ENCODE peak calls at places on chromosomes 5 and 9, in nine cellular contexts. F is brain microvascular endothelial cell, A is neural progenitor cell, O is dorsolateral prefrontal cortex, G is PC-9, D is H9, C is RWPE1, H is right lobe of liver, S is endodermal cell. X is an unnamed sample.

GRCh38 chr9:116860509-116861120 is 173.5 kb downstream of the TRIM32 start:
- DNase-seq in F (peak), A (peak), C (peak), S (peak), H (peak), O (peak), D (peak), G (peak), X (peak)

GRCh38 chr9:38358390-38359296 is 33.9 kb upstream of the ALDH1B1 start:
- DNase-seq in F (no peak), S (no peak), D (no peak), G (no peak), C (no peak), O (no peak), H (peak), A (no peak), X (no peak)

GRCh38 chr9:6931913-6932312 is 174.1 kb downstream of the KDM4C start:
- DNase-seq in S (no peak), O (no peak), A (no peak), D (no peak), H (no peak), C (peak), F (peak), G (peak), X (no peak)

GRCh38 chr9:82404484-82405280 is 416.1 kb downstream of the SPATA31D1 start:
- DNase-seq in O (no peak), H (no peak), A (no peak), S (no peak), C (no peak), G (no peak), F (no peak), D (no peak), X (no peak)

GRCh38 chr5:22242532-22242931 is 610.6 kb downstream of the CDH12 start:
- DNase-seq in C (peak), D (peak), A (peak), F (no peak), O (no peak), G (no peak), H (no peak), S (peak), X (no peak)

GRCh38 chr5:107296572-107296971 is 374.2 kb downstream of the EFNA5 start:
- DNase-seq in G (no peak), D (no peak), A (no peak), C (no peak), H (no peak), O (no peak), F (no peak), S (no peak), X (no peak)

GRCh38 chr5:138579517-138579863 is 4.3 kb upstream of the HSPA9 start:
- DNase-seq in A (no peak), G (no peak), F (no peak), D (no peak), H (no peak), O (no peak), S (no peak), C (no peak), X (no peak)

GRCh38 chr5:41452506-41452905 is 57.9 kb downstream of the PLCXD3 start:
- DNase-seq in S (no peak), D (no peak), F (no peak), C (no peak), G (no peak), H (no peak), A (no peak), O (no peak), X (no peak)

GRCh38 chr9:81829201-81829882 is 98.9 kb upstream of the SPATA31D4 start:
- DNase-seq in C (no peak), A (no peak), H (no peak), S (peak), D (no peak), O (no peak), G (no peak), F (no peak), X (no peak)

GRCh38 chr9:91379461-91379860 is 17.7 kb upstream of the AUH start:
- DNase-seq in O (no peak), F (no peak), H (no peak), S (no peak), A (no peak), C (no peak), G (no peak), D (no peak), X (no peak)

GRCh38 chr5:180154821-180155220 is 54.2 kb downstream of the RASGEF1C start:
- DNase-seq in D (no peak), A (no peak), S (no peak), H (no peak), F (no peak), G (no peak), C (no peak), O (no peak), X (no peak)

GRCh38 chr9:126155756-126156664 is 170.6 kb upstream of the MVB12B start:
- DNase-seq in C (no peak), D (no peak), A (no peak), G (no peak), F (no peak), H (peak), S (no peak), O (no peak), X (no peak)

GRCh38 chr5:142118421-142118686 is 9.8 kb downstream of the NDFIP1 start:
- DNase-seq in A (no peak), S (no peak), D (no peak), O (no peak), C (no peak), H (no peak), F (no peak), G (no peak), X (no peak)

GRCh38 chr5:61758711-61759110 is 426.7 kb downstream of the ZSWIM6 start:
- DNase-seq in D (no peak), C (no peak), O (no peak), H (no peak), S (no peak), A (no peak), G (no peak), F (no peak), X (no peak)

GRCh38 chr5:67030289-67031069 is 166.1 kb downstream of the CD180 start:
- DNase-seq in H (no peak), D (no peak), G (no peak), A (no peak), O (no peak), F (no peak), C (no peak), S (no peak), X (no peak)

GRCh38 chr5:27639005-27639612 is 600.7 kb upstream of the CDH9 start:
- DNase-seq in F (no peak), O (no peak), D (peak), C (no peak), G (no peak), S (peak), H (no peak), A (no peak), X (no peak)

GRCh38 chr9:98726735-98727134 is 18.0 kb upstream of the GABBR2 start:
- DNase-seq in H (no peak), G (no peak), C (no peak), A (no peak), S (no peak), D (no peak), F (peak), O (no peak), X (peak)

GRCh38 chr5:35736280-35736679 is 118.6 kb downstream of the SPEF2 start:
- DNase-seq in S (no peak), G (no peak), H (no peak), F (no peak), C (no peak), A (no peak), D (no peak), O (no peak), X (no peak)

GRCh38 chr9:136078498-136079011 is 16.5 kb downstream of the NACC2 start:
- DNase-seq in C (no peak), F (no peak), S (no peak), H (no peak), O (no peak), A (peak), D (peak), G (no peak), X (no peak)

GRCh38 chr5:42872865-42873264 is 61.2 kb upstream of the SELENOP start:
- DNase-seq in D (no peak), A (no peak), S (no peak), F (no peak), C (no peak), G (no peak), H (no peak), O (no peak), X (no peak)

GRCh38 chr5:42875211-42875610 is 63.5 kb upstream of the SELENOP start:
- DNase-seq in H (no peak), S (no peak), A (no peak), D (no peak), O (no peak), C (no peak), F (no peak), G (no peak), X (no peak)

GRCh38 chr5:42876375-42876844 is 64.7 kb upstream of the SELENOP start:
- DNase-seq in C (no peak), O (no peak), S (no peak), A (no peak), D (no peak), F (no peak), G (no peak), H (no peak), X (no peak)

GRCh38 chr5:42875785-42876374 is 64.2 kb upstream of the SELENOP start:
- DNase-seq in C (no peak), H (no peak), O (no peak), G (no peak), A (no peak), S (no peak), F (no peak), D (no peak), X (no peak)

GRCh38 chr5:42874621-42875198 is 63.0 kb upstream of the SELENOP start:
- DNase-seq in H (peak), S (no peak), O (no peak), F (no peak), A (no peak), G (no peak), C (no peak), D (no peak), X (no peak)
- H3K27ac ChIP-seq in H (peak), S (no peak), O (no peak), F (no peak), A (no peak), G (no peak), C (no peak), D (no peak), X (no peak)

GRCh38 chr5:29697786-29698414 is 1495.6 kb upstream of the CDH6 start:
- DNase-seq in O (no peak), S (peak), D (peak), G (no peak), C (peak), A (peak), F (no peak), H (no peak), X (no peak)
- TF ChIP-seq CTCF in O (no peak), S (peak), D (peak), G (peak), C (no peak), A (peak), F (no peak), H (peak), X (no peak)

DNA sequence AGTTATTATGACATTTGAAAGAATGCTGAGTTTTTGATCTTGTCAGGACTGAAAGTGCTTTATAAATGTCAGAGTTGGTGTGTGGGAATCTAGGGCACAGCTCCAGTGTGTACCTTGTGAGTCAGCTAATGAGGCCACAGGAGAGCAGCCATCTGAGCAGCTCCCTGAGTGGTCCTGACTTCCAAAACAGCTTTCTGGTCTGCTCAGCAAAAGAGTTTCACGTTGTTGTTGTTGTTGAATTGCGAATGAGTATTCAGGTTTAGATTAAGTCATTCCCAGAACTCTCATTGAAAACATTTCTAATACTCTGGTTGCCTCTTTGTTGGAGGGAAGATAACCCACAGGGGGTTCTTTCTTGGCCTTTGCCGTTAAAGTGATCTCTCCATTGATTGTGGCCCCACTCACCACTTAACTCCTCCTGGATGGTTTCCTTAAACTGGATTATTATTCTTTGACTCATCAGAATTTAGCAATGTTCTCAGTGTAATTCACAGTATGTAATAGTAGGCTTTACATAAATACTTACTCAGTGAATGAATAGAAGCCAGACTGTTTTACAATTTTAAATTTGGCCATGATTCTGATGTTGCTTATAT is 125.1 kb upstream of the SGCD start:
- DNase-seq in O (no peak), H (no peak), F (no peak), G (no peak), D (no peak), A (peak), C (no peak), S (no peak), X (peak)
- H3K27ac ChIP-seq in O (no peak), H (no peak), F (no peak), G (no peak), D (no peak), A (no peak), C (no peak), S (no peak), X (no peak)

DNA sequence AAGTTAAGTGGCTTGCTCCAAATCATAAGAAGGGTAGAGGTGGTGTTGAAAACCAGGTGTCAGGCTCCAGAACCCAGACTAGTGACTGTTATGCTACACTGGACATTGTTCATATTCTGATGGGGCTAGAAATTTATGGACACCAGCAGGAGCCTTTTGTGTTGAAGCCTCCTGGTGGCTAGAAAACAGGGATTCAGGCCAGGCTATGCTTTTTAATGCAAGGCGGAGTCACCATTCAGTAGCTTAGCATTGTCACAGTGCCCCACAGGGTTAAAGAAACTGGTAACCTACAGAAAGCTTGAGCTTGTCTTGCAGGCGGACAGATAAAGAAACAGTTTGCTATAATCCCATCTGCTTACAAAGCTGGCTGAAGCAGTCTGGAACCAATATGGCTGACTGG is 23.0 kb upstream of the GOLM1 start:
- DNase-seq in S (peak), D (peak), C (no peak), G (no peak), A (peak), F (no peak), H (no peak), O (no peak), X (no peak)
- TF ChIP-seq CTCF in S (peak), D (no peak), C (no peak), G (no peak), A (peak), F (peak), H (no peak), O (no peak), X (no peak)

DNA sequence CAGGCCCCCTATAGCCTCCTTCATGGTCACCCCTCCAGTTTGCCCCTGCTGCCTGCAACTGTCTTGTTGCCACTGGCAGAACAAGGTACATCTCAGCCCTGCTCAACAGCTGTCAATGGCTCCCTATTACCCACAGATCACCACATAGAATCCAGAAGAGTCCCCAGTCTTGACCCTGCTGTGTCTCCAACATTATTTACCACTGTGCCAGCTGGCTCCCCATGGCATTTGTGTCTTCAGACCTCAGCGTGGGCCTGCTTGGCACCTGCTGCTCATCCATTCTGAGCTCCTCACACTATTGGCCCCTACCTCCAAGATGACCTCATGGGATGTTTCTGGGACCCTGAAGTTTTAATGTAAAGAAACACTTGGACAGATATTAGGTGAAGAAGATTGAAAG is 201.8 kb downstream of the HSPA4 start:
- DNase-seq in H (no peak), F (no peak), C (no peak), A (no peak), G (no peak), O (no peak), S (no peak), D (no peak), X (no peak)
- H3K27ac ChIP-seq in H (no peak), F (no peak), C (no peak), A (no peak), G (no peak), O (no peak), S (no peak), D (no peak), X (no peak)